ENCODE peak calls at places on chromosomes 5 and 9, in eight cellular contexts. F is kidney epithelial cell; G is H9; P is hypothalamus; J is heart right ventricle; D is activated CD8-positive, alpha-beta memory T cell treated with anti-CD3 and anti-CD28 coated beads, Interleukin-2, amount 50 U/mL, for 4 hours; V is nucleus accumbens; B is BJ. H is an unnamed sample.

GRCh38 chr9:114953917-114954316 is 23.5 kb upstream of the TNFSF8 start:
- DNase-seq in D (no peak), P (no peak), F (peak; percentile 29), J (no peak), G (no peak), B (peak; percentile 85), V (no peak), H (peak; percentile 22)

GRCh38 chr9:97803167-97804058 is 49.6 kb upstream of the FOXE1 start:
- DNase-seq in J (peak; percentile 75), F (peak; percentile 19), D (peak; percentile 71), V (peak; percentile 50), G (peak; percentile 79), P (peak; percentile 1), B (no peak), H (no peak)

GRCh38 chr5:122111513-122111912 is 17.8 kb upstream of the ZNF474 start:
- DNase-seq in D (no peak), P (no peak), F (no peak), B (no peak), J (no peak), V (no peak), G (no peak), H (no peak)

GRCh38 chr5:17282283-17283120 is 65.1 kb downstream of the BASP1 start:
- DNase-seq in J (no peak), G (peak; percentile 30), B (no peak), P (no peak), D (no peak), F (no peak), V (peak; percentile 47), H (no peak)

GRCh38 chr5:56900858-56901578 is 8.4 kb upstream of the SETD9 start:
- DNase-seq in V (no peak), D (no peak), P (no peak), B (no peak), F (no peak), G (no peak), J (no peak), H (no peak)

GRCh38 chr9:2242778-2243395 is 227.7 kb downstream of the SMARCA2 start:
- DNase-seq in B (no peak), F (no peak), J (no peak), D (no peak), P (no peak), G (peak; percentile 39), V (no peak), H (no peak)

GRCh38 chr9:91047529-91047928 is 245.9 kb downstream of the SYK start:
- DNase-seq in B (no peak), J (no peak), P (no peak), V (no peak), F (no peak), D (peak; percentile 38), G (no peak), H (no peak)

GRCh38 chr9:5917273-5917672 is 26.6 kb downstream of the MLANA start:
- DNase-seq in D (no peak), F (no peak), B (no peak), P (no peak), J (no peak), V (no peak), G (no peak), H (no peak)

GRCh38 chr5:167479796-167480195 is 811.6 kb upstream of the WWC1 start:
- DNase-seq in G (no peak), D (no peak), V (no peak), F (no peak), J (no peak), P (no peak), B (no peak), H (no peak)

GRCh38 chr9:13971910-13972655 is 341.9 kb downstream of the NFIB start:
- DNase-seq in J (no peak), G (no peak), D (no peak), F (no peak), B (no peak), V (no peak), P (no peak), H (no peak)

GRCh38 chr5:72561407-72561972 is 54.3 kb upstream of the ZNF366 start:
- DNase-seq in G (no peak), J (no peak), D (no peak), P (no peak), B (no peak), F (no peak), V (no peak), H (no peak)

GRCh38 chr5:178690208-178690607 is 40.3 kb downstream of the ZNF354A start:
- DNase-seq in G (no peak), D (no peak), P (no peak), B (no peak), F (no peak), V (no peak), J (no peak), H (no peak)

GRCh38 chr5:74556631-74557595 is 83.6 kb downstream of the ENC1 start:
- DNase-seq in P (no peak), F (no peak), B (no peak), G (no peak), D (no peak), J (no peak), V (no peak), H (no peak)

GRCh38 chr5:34736445-34737119 is 80.5 kb downstream of the RAI14 start:
- DNase-seq in J (no peak), G (peak; percentile 62), D (no peak), F (no peak), B (no peak), V (no peak), P (no peak), H (no peak)

GRCh38 chr5:173296737-173297676 is 31.2 kb downstream of the STC2 start:
- DNase-seq in P (no peak), F (no peak), D (no peak), V (no peak), J (no peak), G (peak; percentile 45), B (no peak), H (no peak)

GRCh38 chr5:89981871-89982773 is 427.4 kb downstream of the CETN3 start:
- DNase-seq in G (no peak), B (no peak), V (no peak), P (no peak), D (no peak), J (no peak), F (no peak), H (no peak)

GRCh38 chr5:32711693-32712462 is 757 bp downstream of the NPR3 start:
- DNase-seq in P (no peak), B (no peak), G (peak; percentile 51), D (no peak), V (no peak), F (no peak), J (peak; percentile 41), H (no peak)

GRCh38 chr9:129270205-129270604 is 92.1 kb upstream of the IER5L start:
- DNase-seq in F (no peak), B (no peak), P (no peak), G (no peak), J (no peak), V (no peak), D (no peak), H (no peak)

GRCh38 chr5:1540831-1541661 is 17.3 kb upstream of the LPCAT1 start:
- DNase-seq in V (no peak), B (no peak), F (no peak), G (no peak), J (no peak), D (no peak), P (no peak), H (no peak)

GRCh38 chr5:585962-586628 is 26.0 kb upstream of the CEP72 start:
- DNase-seq in B (no peak), D (no peak), V (no peak), P (no peak), J (no peak), F (no peak), G (no peak), H (no peak)

GRCh38 chr9:134760750-134761420 is 119.3 kb downstream of the COL5A1 start:
- DNase-seq in P (no peak), D (no peak), J (no peak), B (no peak), G (no peak), F (no peak), V (no peak), H (no peak)

GRCh38 chr5:166436857-166437256 is 1854.6 kb upstream of the WWC1 start:
- DNase-seq in F (peak; percentile 48), J (no peak), B (no peak), D (no peak), G (no peak), P (no peak), V (no peak), H (peak; percentile 23)

GRCh38 chr9:89743576-89744254 is 138.9 kb downstream of the GADD45G start:
- DNase-seq in V (no peak), B (no peak), J (no peak), D (no peak), F (no peak), P (no peak), G (peak; percentile 76), H (no peak)

GRCh38 chr9:130117816-130118632 is 54.2 kb upstream of the NCS1 start:
- DNase-seq in J (no peak), P (no peak), F (no peak), B (no peak), D (no peak), V (no peak), G (no peak), H (no peak)

GRCh38 chr9:6667633-6668280 is 22.2 kb upstream of the GLDC start:
- DNase-seq in P (no peak), F (no peak), B (no peak), G (no peak), V (no peak), J (no peak), D (no peak), H (no peak)

GRCh38 chr9:130927995-130928900 is 10.8 kb downstream of the FIBCD1 start:
- DNase-seq in V (no peak), G (no peak), J (peak; percentile 70), B (no peak), F (peak; percentile 85), D (no peak), P (no peak), H (no peak)